ENCODE peak calls at places on chromosome 10, in eight cellular contexts. Y is A673, N is ascending aorta, K is heart right ventricle, D is mesendoderm, T is left ventricle myocardium inferior, H is IMR-90, V is ovary. G is an unnamed sample.

GRCh38 chr10:101817542-101818118 is 614 bp downstream of the OGA start:
- DNase-seq in D (peak; percentile 86), N (peak; percentile 82), Y (peak; percentile 89), K (peak; percentile 90), V (peak; percentile 89), T (peak; percentile 91), H (peak; percentile 95), G (peak; percentile 97)

GRCh38 chr10:48658243-48658888 is 26.3 kb upstream of the WDFY4 start:
- DNase-seq in H (peak; percentile 58), Y (peak; percentile 63), D (peak; percentile 83), N (no peak), T (peak; percentile 81), V (peak; percentile 69), K (peak; percentile 73), G (peak; percentile 81)

GRCh38 chr10:114520453-114520852 is 116.2 kb upstream of the AFAP1L2 start:
- DNase-seq in K (no peak), T (no peak), Y (peak; percentile 16), V (no peak), D (no peak), N (no peak), H (peak; percentile 92), G (no peak)

GRCh38 chr10:46293228-46293627 is 6.4 kb downstream of the ANTXRL start:
- DNase-seq in K (no peak), N (no peak), T (no peak), V (no peak), Y (no peak), H (no peak), D (no peak), G (no peak)

GRCh38 chr10:124138195-124138882 is 44.9 kb upstream of the CHST15 start:
- DNase-seq in V (no peak), H (no peak), K (no peak), T (no peak), N (no peak), Y (no peak), D (no peak), G (peak; percentile 79)

GRCh38 chr10:102467971-102468438 is 16.7 kb upstream of the C10orf95 start:
- DNase-seq in V (no peak), T (no peak), N (no peak), D (no peak), Y (no peak), K (no peak), H (no peak), G (no peak)

GRCh38 chr10:48254745-48255144 is 19.8 kb downstream of the FRMPD2 start:
- DNase-seq in D (no peak), Y (peak; percentile 76), N (no peak), T (no peak), H (no peak), K (no peak), V (no peak), G (no peak)

GRCh38 chr10:49057481-49057880 is 57.8 kb downstream of the VSTM4 start:
- DNase-seq in H (no peak), N (no peak), K (no peak), D (no peak), V (no peak), Y (no peak), T (no peak), G (no peak)

GRCh38 chr10:132163278-132163765 is 23.4 kb upstream of the DPYSL4 start:
- DNase-seq in N (no peak), Y (peak; percentile 71), T (no peak), K (no peak), H (no peak), D (peak; percentile 93), V (peak; percentile 22), G (no peak)

GRCh38 chr10:86654411-86655172 is at the start of gene OPN4:
- DNase-seq in H (peak; percentile 67), N (peak; percentile 1), D (no peak), T (no peak), V (no peak), K (no peak), Y (no peak), G (peak; percentile 38)

GRCh38 chr10:48481385-48481784 is 123.5 kb downstream of the ARHGAP22 start:
- DNase-seq in Y (no peak), V (no peak), K (no peak), T (no peak), D (no peak), N (no peak), H (no peak), G (no peak)

GRCh38 chr10:78774614-78774998 is 294.2 kb upstream of the ZMIZ1 start:
- DNase-seq in T (no peak), V (no peak), D (peak; percentile 47), H (no peak), Y (no peak), N (no peak), K (no peak), G (peak; percentile 47)

GRCh38 chr10:22711373-22711772 is 3.0 kb downstream of the PIP4K2A start:
- DNase-seq in N (no peak), Y (no peak), D (no peak), T (no peak), H (no peak), V (no peak), K (no peak), G (no peak)

GRCh38 chr10:77511498-77512218 is 126.0 kb downstream of the KCNMA1 start:
- DNase-seq in N (no peak), Y (no peak), T (no peak), K (no peak), D (peak; percentile 56), H (no peak), V (no peak), G (no peak)

GRCh38 chr10:86613096-86613495 is 41.3 kb upstream of the OPN4 start:
- DNase-seq in Y (no peak), V (no peak), T (no peak), H (no peak), K (no peak), N (no peak), D (no peak), G (no peak)

GRCh38 chr10:60914676-60915075 is 29.3 kb downstream of the RHOBTB1 start:
- DNase-seq in V (peak; percentile 82), N (no peak), H (peak; percentile 93), K (peak; percentile 36), Y (no peak), D (no peak), T (no peak), G (peak; percentile 85)

GRCh38 chr10:124345521-124345920 is 73.2 kb downstream of the OAT start:
- DNase-seq in D (no peak), H (no peak), N (no peak), K (no peak), V (no peak), T (no peak), Y (no peak), G (peak; percentile 44)

GRCh38 chr10:12042409-12042796 is 206 bp downstream of the UPF2 start:
- DNase-seq in D (no peak), Y (peak; percentile 36), N (no peak), K (peak; percentile 38), V (no peak), H (peak; percentile 3), T (no peak), G (no peak)

GRCh38 chr10:87060280-87060928 is 34.2 kb downstream of the GLUD1 start:
- DNase-seq in N (no peak), Y (no peak), K (no peak), H (no peak), T (no peak), D (no peak), V (no peak), G (no peak)

GRCh38 chr10:3407208-3407607 is 234.6 kb upstream of the PITRM1 start:
- DNase-seq in V (no peak), N (no peak), K (no peak), H (peak; percentile 71), D (no peak), Y (no peak), T (no peak), G (no peak)

GRCh38 chr10:90916392-90917110 is 4.3 kb downstream of the ANKRD1 start:
- DNase-seq in K (no peak), H (no peak), T (no peak), V (no peak), N (no peak), D (no peak), Y (no peak), G (no peak)
- H3K27ac ChIP-seq in K (peak overlapping the region; percentile 6), H (no peak overlapping the region), T (peak overlapping the region; percentile 88), V (no peak overlapping the region), N (no peak overlapping the region), D (no peak overlapping the region), Y (no peak overlapping the region), G (no peak overlapping the region)

DNA sequence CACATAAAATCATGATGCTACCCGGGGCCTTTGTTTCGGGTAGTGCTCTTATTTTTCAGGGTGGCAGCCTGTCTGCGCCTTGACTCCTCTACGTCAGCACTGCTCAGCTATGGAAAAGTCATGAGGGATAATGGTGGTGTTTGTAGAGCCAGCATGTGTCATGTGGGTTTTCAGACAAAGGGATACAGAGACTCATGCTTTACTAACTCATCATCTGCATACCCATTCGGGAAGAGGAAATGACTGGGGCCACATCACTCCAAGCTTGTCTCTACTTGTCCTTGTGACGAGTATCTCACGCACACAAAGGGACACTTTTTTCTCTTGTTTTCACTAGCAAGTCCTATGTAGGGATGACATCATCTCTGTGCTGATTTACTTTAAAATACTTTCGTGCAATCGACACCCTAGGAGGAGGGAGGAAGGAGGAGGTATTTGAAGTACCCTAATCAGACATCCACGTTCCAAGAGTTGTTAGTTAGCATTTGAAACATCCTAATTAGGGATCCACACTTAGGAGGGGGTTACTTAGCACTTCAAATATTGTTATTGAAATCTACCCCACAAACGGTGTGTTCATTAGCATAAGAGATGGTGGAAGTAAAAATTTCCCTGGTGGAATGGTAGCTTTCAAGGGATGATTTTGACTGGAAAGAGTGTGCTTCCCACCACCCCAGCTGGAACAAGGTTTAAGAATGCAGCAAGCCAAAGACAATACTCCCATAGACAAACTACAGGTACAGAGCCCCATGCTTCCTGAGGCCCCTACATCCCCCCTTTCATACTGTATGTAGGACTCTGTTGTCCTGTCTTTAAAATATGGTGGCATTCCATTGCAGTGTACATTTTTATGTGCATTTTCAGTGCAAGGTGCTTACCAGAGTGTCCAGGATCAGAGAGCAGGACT is 52.0 kb downstream of the THNSL1 start:
- DNase-seq in K (no peak), N (no peak), D (peak; percentile 78), H (peak; percentile 84), Y (peak; percentile 66), T (no peak), V (no peak), G (no peak)
- H3K4me3 ChIP-seq in K (no peak overlapping the region), N (no peak overlapping the region), D (no peak overlapping the region), H (no peak overlapping the region), Y (no peak overlapping the region), T (no peak overlapping the region), V (no peak overlapping the region), G (no peak overlapping the region)

GRCh38 chr10:95408931-95409873 is 118.4 kb upstream of the PDLIM1 start:
- DNase-seq in D (peak; percentile 23), N (no peak), K (peak; percentile 56), H (no peak), T (no peak), Y (peak; percentile 12), V (no peak), G (no peak)
- H3K4me1 ChIP-seq in D (no peaks in the 10 kb centered on the region), N (peaks cover 35% of the 10 kb centered on the region), K (peaks cover 85% of the 10 kb centered on the region), H (no peaks in the 10 kb centered on the region), T (peaks cover 98% of the 10 kb centered on the region), Y (no peaks in the 10 kb centered on the region), V (no peaks in the 10 kb centered on the region), G (no peaks in the 10 kb centered on the region)

DNA sequence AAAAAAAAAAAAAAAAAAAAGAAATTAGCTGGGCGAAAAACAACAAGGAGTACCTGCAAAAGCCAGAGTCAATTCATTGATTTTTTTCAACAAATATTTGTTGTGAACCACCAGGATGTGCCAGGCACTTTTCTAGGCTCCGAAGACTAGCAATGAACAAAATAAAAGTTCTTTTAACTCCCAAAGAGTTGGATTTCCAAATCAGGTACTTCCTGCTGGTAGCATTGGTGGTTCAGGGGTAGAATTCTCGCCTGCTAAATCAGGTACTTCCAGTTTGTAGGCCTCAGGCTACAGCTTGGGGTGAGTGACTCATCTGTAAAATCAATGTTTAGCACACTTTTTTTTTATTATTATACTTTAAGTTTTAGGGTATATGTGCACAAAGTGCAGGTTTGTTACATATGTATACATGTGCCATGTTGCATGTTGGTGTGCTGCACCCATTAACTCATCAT is 10.9 kb downstream of the PPA1 start:
- DNase-seq in Y (no peak), N (no peak), D (peak; percentile 76), T (no peak), K (no peak), V (no peak), H (peak; percentile 35), G (no peak)
- H3K27ac ChIP-seq in Y (no peak overlapping the region), N (no peak overlapping the region), D (no peak overlapping the region), T (no peak overlapping the region), K (no peak overlapping the region), V (no peak overlapping the region), H (no peak overlapping the region), G (no peak overlapping the region)

G was measured in tibial artery.